ENCODE peak calls at places on chromosome 2, in nine cellular contexts. L is kidney epithelial cell; Y is heart left ventricle; H is T-helper 9 cell; O is activated T-helper 1 cell treated with anti-CD3 and anti-CD28 coated beads, Interleukin-12 subunit alpha, Interleukin-12 subunit beta, Interleukin-2, Interleukin-4 antibody, amounts not matched to agents 30 ng/mL and 10 ng/mL and 1 ng/mL, durations not matched to agents 14 hours and 24 hours and 36 hours; P is SHP77; S is HS-5; R is left colon; I is SIG-M5. B is an unnamed sample.

GRCh38 chr2:70746076-70746475 is 21.9 kb downstream of the ADD2 start:
- DNase-seq in Y (no peak), O (no peak), L (no peak), H (no peak), P (no peak), R (no peak), I (no peak), S (no peak), B (no peak)

GRCh38 chr2:223203971-223204370 is 152.0 kb downstream of the KCNE4 start:
- DNase-seq in O (no peak), S (peak; percentile 49), R (no peak), P (no peak), L (no peak), Y (no peak), I (no peak), H (no peak), B (no peak)

GRCh38 chr2:148927010-148927409 is 52.0 kb downstream of the KIF5C start:
- DNase-seq in I (no peak), Y (peak; percentile 45), S (no peak), R (peak; percentile 53), H (peak; percentile 10), O (peak; percentile 36), L (no peak), P (no peak), B (no peak)

GRCh38 chr2:36511858-36512630 is 85.9 kb downstream of the FEZ2 start:
- DNase-seq in H (no peak), P (no peak), R (no peak), O (no peak), L (no peak), I (no peak), Y (no peak), S (no peak), B (no peak)

GRCh38 chr2:8679827-8680731 is 1.8 kb upstream of the ID2 start:
- DNase-seq in S (no peak), L (peak; percentile 56), R (peak; percentile 84), Y (peak; percentile 64), P (peak; percentile 50), H (no peak), I (no peak), O (no peak), B (no peak)

GRCh38 chr2:16464641-16465040 is 201.0 kb downstream of the CYRIA start:
- DNase-seq in I (no peak), L (no peak), O (no peak), S (no peak), P (no peak), H (no peak), R (no peak), Y (no peak), B (no peak)

GRCh38 chr2:187299122-187299906 is 148.7 kb downstream of the CALCRL start:
- DNase-seq in I (no peak), O (no peak), L (no peak), R (no peak), Y (no peak), P (peak; percentile 10), H (no peak), S (no peak), B (no peak)

GRCh38 chr2:190458352-190459107 is 50.4 kb downstream of the MFSD6 start:
- DNase-seq in H (no peak), O (no peak), S (no peak), P (no peak), R (no peak), I (no peak), L (no peak), Y (no peak), B (no peak)

GRCh38 chr2:48548871-48549270 is 18.9 kb downstream of the STON1 start:
- DNase-seq in I (no peak), Y (no peak), R (no peak), L (no peak), S (no peak), P (no peak), O (no peak), H (no peak), B (no peak)

B was measured in CMK.